ENCODE peak calls at places on chromosomes 6 and 20, in six cellular contexts. J, A, R, Z, X and D are unnamed samples.

GRCh38 chr6:116329156-116329555 is 41.6 kb upstream of the DSE start:
- DNase-seq in J (no peak), A (no peak), R (no peak), Z (no peak), X (peak; percentile 43), D (no peak)

GRCh38 chr6:40106840-40107239 is 172.6 kb upstream of the MOCS1 start:
- DNase-seq in J (no peak), A (no peak), R (no peak), Z (no peak), X (no peak), D (no peak)

GRCh38 chr20:51910202-51911050 is 108.1 kb upstream of the SALL4 start:
- DNase-seq in J (no peak), A (peak; percentile 50), R (no peak), Z (no peak), X (peak; percentile 20), D (peak; percentile 88)

GRCh38 chr20:50369225-50370035 is 140.8 kb upstream of the PTPN1 start:
- DNase-seq in J (peak; percentile 15), A (no peak), R (no peak), Z (peak; percentile 98), X (no peak), D (no peak)

GRCh38 chr6:159979136-159979874 is 10.4 kb downstream of the IGF2R start:
- DNase-seq in J (peak; percentile 82), A (no peak), R (no peak), Z (no peak), X (peak; percentile 48), D (peak; percentile 80)

GRCh38 chr6:24666097-24666615 is 543 bp downstream of the TDP2 start:
- DNase-seq in J (peak; percentile 67), A (peak; percentile 8), R (peak; percentile 9), Z (peak; percentile 81), X (peak; percentile 25), D (peak; percentile 79)

GRCh38 chr6:136550330-136551071 is at the start of gene MAP7:
- DNase-seq in J (peak; percentile 91), A (no peak), R (no peak), Z (peak; percentile 98), X (peak; percentile 13), D (peak; percentile 95)

GRCh38 chr20:3651204-3651970 is 11.8 kb downstream of the GFRA4 start:
- DNase-seq in J (peak; percentile 58), A (no peak), R (no peak), Z (no peak), X (no peak), D (peak; percentile 57)

GRCh38 chr6:16759181-16759645 is 2.0 kb downstream of the ATXN1 start:
- DNase-seq in J (no peak), A (peak; percentile 43), R (peak; percentile 33), Z (no peak), X (peak; percentile 60), D (no peak)

GRCh38 chr6:52288216-52288615 is 3.7 kb upstream of the MCM3 start:
- DNase-seq in J (no peak), A (no peak), R (no peak), Z (no peak), X (no peak), D (no peak)

GRCh38 chr6:118893095-118893881 is 664 bp upstream of the ASF1A start:
- DNase-seq in J (peak; percentile 86), A (peak; percentile 62), R (no peak), Z (no peak), X (peak; percentile 66), D (peak; percentile 58)

GRCh38 chr6:127554435-127555006 is 22.5 kb upstream of the C6orf58 start:
- DNase-seq in J (peak; percentile 33), A (peak; percentile 33), R (no peak), Z (no peak), X (peak; percentile 35), D (peak; percentile 60)

GRCh38 chr6:16762265-16762546 is 946 bp upstream of the ATXN1 start:
- DNase-seq in J (no peak), A (peak; percentile 41), R (peak; percentile 43), Z (no peak), X (no peak), D (no peak)

GRCh38 chr6:56245903-56246351 is 1.5 kb downstream of the COL21A1 start:
- DNase-seq in J (no peak), A (no peak), R (no peak), Z (no peak), X (peak; percentile 65), D (no peak)

GRCh38 chr6:25452027-25452426 is 172.9 kb downstream of the CARMIL1 start:
- DNase-seq in J (no peak), A (no peak), R (no peak), Z (no peak), X (no peak), D (no peak)

GRCh38 chr6:90431521-90432407 is 135.1 kb upstream of the BACH2 start:
- DNase-seq in J (no peak), A (no peak), R (no peak), Z (no peak), X (no peak), D (no peak)

GRCh38 chr6:3612341-3613041 is 139.0 kb downstream of the PXDC1 start:
- DNase-seq in J (peak; percentile 81), A (peak; percentile 92), R (peak; percentile 62), Z (no peak), X (peak; percentile 95), D (peak; percentile 84)

GRCh38 chr6:47203266-47203967 is 106.3 kb downstream of the TNFRSF21 start:
- DNase-seq in J (no peak), A (no peak), R (no peak), Z (no peak), X (no peak), D (no peak)

GRCh38 chr6:87319271-87319987 is 3.0 kb upstream of the SMIM8 start:
- DNase-seq in J (no peak), A (no peak), R (no peak), Z (no peak), X (no peak), D (no peak)

GRCh38 chr6:128482642-128483041 is 37.8 kb downstream of the PTPRK start:
- DNase-seq in J (no peak), A (no peak), R (no peak), Z (no peak), X (no peak), D (no peak)

GRCh38 chr6:136511921-136512320 is 38.3 kb downstream of the MAP7 start:
- DNase-seq in J (no peak), A (no peak), R (no peak), Z (peak; percentile 35), X (no peak), D (no peak)

GRCh38 chr20:33793011-33793931 is 17.9 kb upstream of the CHMP4B start:
- DNase-seq in J (no peak), A (no peak), R (no peak), Z (peak; percentile 59), X (peak; percentile 54), D (peak; percentile 90)

GRCh38 chr6:148867851-148868250 is 121.0 kb downstream of the UST start:
- DNase-seq in J (no peak), A (peak; percentile 47), R (no peak), Z (no peak), X (no peak), D (no peak)